ENCODE peak calls at places on chromosomes 4 and X, in six cellular contexts. V, N, F, L, C and S are unnamed samples.

GRCh38 chrX:42027367-42028025 is 104.1 kb upstream of the CASK start:
- DNase-seq in C (no peak), F (no peak), V (no peak), L (no peak), N (no peak), S (no peak)

GRCh38 chrX:106862972-106863688 is 40.0 kb downstream of the RIPPLY1 start:
- DNase-seq in C (peak), L (no peak), F (peak), N (peak), V (peak), S (peak)

GRCh38 chr4:98994474-98995182 is 893 bp upstream of the METAP1 start:
- DNase-seq in N (no peak), V (no peak), F (no peak), L (no peak), C (no peak), S (peak)

GRCh38 chr4:56995525-56995924 is 16.8 kb downstream of the POLR2B start:
- DNase-seq in C (no peak), V (peak), F (no peak), L (peak), N (no peak), S (peak)

GRCh38 chrX:103467156-103467555 is 52.1 kb downstream of the RAB40A start:
- DNase-seq in L (no peak), V (no peak), C (no peak), F (no peak), N (no peak), S (no peak)

GRCh38 chrX:9919632-9920172 is 47.5 kb upstream of the CLDN34 start:
- DNase-seq in V (no peak), N (no peak), L (no peak), C (no peak), F (no peak), S (no peak)

GRCh38 chr4:159002950-159003349 is 99.9 kb upstream of the RAPGEF2 start:
- DNase-seq in C (no peak), L (peak), N (no peak), V (peak), F (peak), S (no peak)

GRCh38 chr4:157045507-157046127 is 30.3 kb upstream of the GLRB start:
- DNase-seq in F (peak), V (peak), L (peak), C (peak), N (no peak), S (peak)

GRCh38 chrX:102832661-102833060 is 104.4 kb upstream of the RAB40AL start:
- DNase-seq in F (peak), N (no peak), V (no peak), L (peak), C (no peak), S (peak)

GRCh38 chr4:101355767-101356702 is 8.7 kb upstream of the PPP3CA start:
- DNase-seq in F (peak), L (peak), C (no peak), N (no peak), V (peak), S (peak)

GRCh38 chr4:6251365-6251764 is 18.3 kb upstream of the WFS1 start:
- DNase-seq in L (no peak), C (no peak), N (no peak), V (no peak), F (no peak), S (no peak)

GRCh38 chr4:184097240-184097619 is 120.4 kb downstream of the ENPP6 start:
- DNase-seq in N (peak), F (peak), V (no peak), L (peak), C (no peak), S (no peak)

GRCh38 chr4:140046037-140046436 is 107.9 kb downstream of the MAML3 start:
- DNase-seq in C (no peak), F (no peak), V (peak), N (no peak), L (peak), S (no peak)

GRCh38 chr4:140046573-140046972 is 107.4 kb downstream of the MAML3 start:
- DNase-seq in F (no peak), V (peak), C (peak), L (no peak), N (no peak), S (no peak)

GRCh38 chr4:140047781-140048180 is 106.2 kb downstream of the MAML3 start:
- DNase-seq in V (peak), N (no peak), L (no peak), C (no peak), F (no peak), S (no peak)

GRCh38 chr4:140048419-140049022 is 105.5 kb downstream of the MAML3 start:
- DNase-seq in F (no peak), C (no peak), V (peak), L (no peak), N (no peak), S (no peak)

DNA sequence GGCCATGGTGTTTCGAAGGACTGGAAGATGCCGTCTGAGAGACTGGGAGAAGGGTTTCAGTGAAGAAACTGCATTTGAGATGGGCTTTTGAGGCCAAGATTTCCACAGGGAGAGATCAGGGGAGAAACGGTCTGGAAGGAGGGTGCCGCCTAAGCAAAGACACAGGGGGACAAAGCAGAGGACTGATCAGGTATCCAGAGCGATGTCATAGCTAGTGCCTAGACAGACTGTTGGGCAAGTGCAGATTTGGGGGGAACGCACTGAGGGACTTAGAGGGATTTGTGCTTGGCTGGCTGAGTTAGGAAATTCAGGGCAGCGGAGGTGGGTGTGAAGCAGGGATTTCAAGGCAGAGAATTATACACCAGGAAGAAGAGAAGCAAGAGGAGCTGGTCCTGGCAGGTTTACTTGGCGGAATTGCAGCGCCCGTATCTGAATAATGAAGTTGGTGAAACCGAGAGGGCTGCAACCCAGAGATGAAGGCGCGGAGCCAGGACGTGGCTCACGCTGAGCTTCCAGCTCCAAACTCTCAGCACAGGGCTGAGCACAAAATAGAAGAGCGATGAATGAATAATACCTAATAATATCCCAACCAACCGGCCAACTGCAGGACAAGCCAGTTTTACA is 106.9 kb downstream of the MAML3 start:
- DNase-seq in C (no peak), L (no peak), F (no peak), V (peak), N (no peak), S (no peak)
- H3K4me2 ChIP-seq in C (peak), L (peak), F (no peak), V (peak), N (peak), S (no peak)

GRCh38 chr4:164977243-164978164 is at the start of gene TRIM61:
- DNase-seq in F (no peak), V (no peak), C (peak), L (peak), N (peak), S (peak)
- H3K4me2 ChIP-seq in F (no peak), V (no peak), C (peak), L (peak), N (peak), S (peak)

GRCh38 chr4:152015597-152016324 is 255.0 kb upstream of the GATB start:
- DNase-seq in N (no peak), V (no peak), L (no peak), F (no peak), C (no peak), S (no peak)

GRCh38 chr4:152011469-152011868 is 250.7 kb upstream of the GATB start:
- DNase-seq in C (no peak), L (no peak), F (no peak), V (no peak), N (no peak), S (no peak)

GRCh38 chr4:152010680-152011079 is 249.9 kb upstream of the GATB start:
- DNase-seq in L (no peak), V (no peak), N (no peak), F (no peak), C (no peak), S (no peak)

GRCh38 chr4:152016325-152016665 is 255.5 kb upstream of the GATB start:
- DNase-seq in N (no peak), C (no peak), V (no peak), F (no peak), L (no peak), S (no peak)

DNA sequence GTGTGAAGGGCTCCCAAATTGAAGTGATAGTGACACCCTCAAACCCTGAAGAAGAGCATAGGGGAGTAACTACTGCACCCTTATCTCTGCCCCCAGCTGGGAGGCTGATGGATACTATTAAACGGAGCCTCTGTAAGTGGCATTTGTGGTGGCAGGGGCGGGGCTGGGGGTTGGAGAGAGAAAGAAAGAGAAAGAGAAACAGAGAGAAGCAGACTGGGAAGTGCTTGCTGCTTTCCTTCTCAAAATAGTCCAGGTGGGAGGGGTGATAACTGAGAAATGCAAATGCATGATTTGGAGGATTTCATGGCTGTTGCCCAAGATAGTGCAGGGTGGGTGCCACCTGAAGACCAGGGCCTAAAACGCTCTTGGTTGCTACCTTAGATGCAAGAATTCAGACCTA is 253.5 kb upstream of the GATB start:
- DNase-seq in V (no peak), L (no peak), N (no peak), C (peak), F (no peak), S (no peak)
- H3K4me2 ChIP-seq in V (no peak), L (no peak), N (no peak), C (peak), F (no peak), S (no peak)

GRCh38 chr4:25379591-25379990 is 2.5 kb downstream of the ANAPC4 start:
- DNase-seq in C (no peak), L (no peak), V (no peak), N (no peak), F (no peak), S (no peak)
- H3K4me2 ChIP-seq in C (peak), L (no peak), V (no peak), N (peak), F (no peak), S (no peak)

GRCh38 chrX:17802756-17803155 is 58.3 kb downstream of the RAI2 start:
- DNase-seq in L (no peak), C (no peak), N (no peak), F (no peak), V (no peak), S (no peak)

GRCh38 chrX:17801431-17801830 is 59.7 kb downstream of the RAI2 start:
- DNase-seq in L (no peak), V (no peak), N (no peak), C (no peak), F (no peak), S (no peak)

GRCh38 chrX:17805120-17805519 is 56.0 kb downstream of the RAI2 start:
- DNase-seq in F (no peak), V (no peak), C (no peak), L (no peak), N (peak), S (no peak)

GRCh38 chrX:17798921-17799320 is 61.6 kb downstream of the SCML1 start:
- DNase-seq in C (no peak), V (no peak), N (no peak), L (no peak), F (no peak), S (no peak)

DNA sequence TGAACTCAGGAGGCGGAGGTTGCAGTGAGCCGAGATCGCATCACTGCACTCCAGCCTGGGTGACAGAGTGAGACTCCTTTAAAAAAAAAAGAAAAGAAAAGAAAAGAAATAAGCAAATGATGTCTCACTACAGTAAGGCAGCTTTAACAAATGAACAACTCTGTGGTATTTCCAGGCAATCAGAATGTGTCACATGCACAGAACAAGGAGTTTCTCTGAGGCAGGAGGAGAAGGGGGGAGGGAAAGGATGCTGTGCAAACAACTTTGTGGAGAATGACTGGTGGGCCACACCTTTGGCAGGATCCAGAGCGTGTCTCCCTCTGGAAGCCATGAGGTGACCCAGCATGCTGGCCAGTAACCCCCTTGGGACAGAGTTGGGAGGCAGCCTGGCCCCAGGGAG is 57.6 kb downstream of the RAI2 start:
- DNase-seq in L (no peak), N (no peak), C (no peak), F (no peak), V (no peak), S (no peak)
- H3K4me2 ChIP-seq in L (no peak), N (no peak), C (no peak), F (no peak), V (no peak), S (no peak)

GRCh38 chrX:153885208-153885787 is 675 bp downstream of the L1CAM start:
- DNase-seq in F (no peak), C (no peak), V (no peak), L (no peak), N (no peak), S (no peak)

GRCh38 chrX:153887385-153887784 is 1.4 kb upstream of the L1CAM start:
- DNase-seq in V (no peak), C (no peak), F (no peak), N (no peak), L (no peak), S (no peak)

GRCh38 chrX:153888344-153888743 is 2.4 kb upstream of the L1CAM start:
- DNase-seq in V (no peak), L (no peak), F (no peak), C (no peak), N (no peak), S (no peak)

GRCh38 chrX:153885968-153886903 is at the start of gene L1CAM:
- DNase-seq in C (no peak), V (no peak), L (no peak), N (no peak), F (no peak), S (no peak)

GRCh38 chrX:153886915-153887314 is 942 bp upstream of the L1CAM start:
- DNase-seq in V (no peak), L (no peak), C (no peak), F (no peak), N (no peak), S (no peak)
- H3K4me2 ChIP-seq in V (no peak), L (no peak), C (no peak), F (no peak), N (peak), S (no peak)

GRCh38 chr4:104425948-104426347 is 68.7 kb downstream of the CXXC4 start:
- DNase-seq in N (no peak), L (no peak), V (no peak), C (no peak), F (no peak), S (no peak)
- H3K4me2 ChIP-seq in N (no peak), L (no peak), V (no peak), C (no peak), F (no peak), S (no peak)

GRCh38 chrX:35890699-35891098 is 28.8 kb upstream of the CFAP47 start:
- DNase-seq in L (peak), C (peak), V (no peak), N (peak), F (peak), S (peak)
- H3K4me2 ChIP-seq in L (no peak), C (no peak), V (no peak), N (no peak), F (no peak), S (no peak)

DNA sequence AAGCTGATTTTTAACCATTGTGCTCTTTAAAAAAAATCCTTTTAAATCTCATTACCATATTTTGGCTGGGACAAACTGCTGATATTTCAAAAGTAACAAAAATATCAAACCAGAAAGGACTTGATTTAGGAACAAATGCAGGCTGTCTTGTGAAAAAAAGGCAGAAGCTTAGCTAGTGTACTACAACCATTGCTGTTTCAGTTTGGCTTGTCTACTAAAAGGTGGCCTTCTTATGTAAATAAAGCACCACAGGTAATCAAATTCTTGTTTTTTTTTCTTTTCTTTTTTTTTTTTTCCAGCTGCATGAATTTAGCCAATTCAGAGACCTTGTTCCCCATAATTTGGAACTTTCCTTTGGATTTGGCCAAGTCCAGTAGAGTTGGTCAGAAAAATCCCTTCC is 43.8 kb upstream of the MAGEA8 start:
- DNase-seq in N (no peak), V (no peak), C (no peak), F (no peak), L (no peak), S (no peak)
- H3K4me2 ChIP-seq in N (peak), V (no peak), C (no peak), F (no peak), L (no peak), S (no peak)

GRCh38 chr4:73897380-73898136 is 28.4 kb downstream of the CXCL1 start:
- DNase-seq in V (no peak), L (peak), N (no peak), F (peak), C (no peak), S (no peak)

GRCh38 chr4:73899321-73899720 is 30.1 kb downstream of the CXCL1 start:
- DNase-seq in F (no peak), L (no peak), N (no peak), V (no peak), C (no peak), S (no peak)

GRCh38 chr4:73902038-73902637 is 32.9 kb downstream of the CXCL1 start:
- DNase-seq in L (no peak), F (peak), C (no peak), N (no peak), V (no peak), S (no peak)

GRCh38 chr4:73904491-73904890 is 35.3 kb downstream of the CXCL1 start:
- DNase-seq in N (no peak), V (no peak), C (no peak), F (no peak), L (peak), S (no peak)

GRCh38 chr4:73901031-73901430 is 31.8 kb downstream of the CXCL1 start:
- DNase-seq in N (no peak), C (no peak), V (no peak), L (peak), F (peak), S (no peak)
- H3K4me2 ChIP-seq in N (no peak), C (no peak), V (no peak), L (no peak), F (no peak), S (no peak)